ENCODE peak calls at places on chromosomes 6 and 20, in eight cellular contexts. S, E, W, K, P, F, R and V are unnamed samples. For H3K4me1, the result is how much of the 10 kb centered on the place peaks cover.

GRCh38 chr20:62120990-62121775 is 1.1 kb upstream of the LSM14B start:
- DNase-seq in S (peak), E (no peak), W (peak), K (no peak), P (no peak), F (no peak), R (no peak), V (peak)

GRCh38 chr20:38604873-38605303 is 3.3 kb downstream of the ARHGAP40 start:
- DNase-seq in S (no peak), E (peak), W (no peak), K (no peak), P (no peak), F (no peak), R (no peak), V (no peak)

GRCh38 chr6:43658161-43658560 is 13.3 kb downstream of the RSPH9 start:
- DNase-seq in S (no peak), E (no peak), W (no peak), K (no peak), P (no peak), F (no peak), R (no peak), V (no peak)

GRCh38 chr6:36917541-36918193 is 31.9 kb downstream of the C6orf89 start:
- DNase-seq in S (no peak), E (no peak), W (no peak), K (no peak), P (no peak), F (no peak), R (no peak), V (no peak)

GRCh38 chr6:127249619-127250018 is 17.0 kb upstream of the RNF146 start:
- DNase-seq in S (no peak), E (no peak), W (no peak), K (no peak), P (no peak), F (no peak), R (no peak), V (no peak)

GRCh38 chr6:1082040-1082935 is 229.6 kb upstream of the FOXQ1 start:
- DNase-seq in S (no peak), E (no peak), W (no peak), K (no peak), P (no peak), F (no peak), R (no peak), V (no peak)

GRCh38 chr20:24990810-24991252 is 1.7 kb downstream of the APMAP start:
- DNase-seq in S (no peak), E (peak), W (no peak), K (no peak), P (no peak), F (no peak), R (no peak), V (no peak)

GRCh38 chr6:4903751-4904370 is 100.0 kb downstream of the RPP40 start:
- DNase-seq in S (no peak), E (no peak), W (no peak), K (no peak), P (no peak), F (no peak), R (peak), V (no peak)

GRCh38 chr6:94535798-94536197 is 1041.5 kb upstream of the MANEA start:
- DNase-seq in S (no peak), E (no peak), W (no peak), K (no peak), P (no peak), F (no peak), R (no peak), V (no peak)

GRCh38 chr6:109455502-109456282 is at the start of gene MICAL1:
- DNase-seq in S (peak), E (peak), W (no peak), K (peak), P (peak), F (peak), R (peak), V (peak)

GRCh38 chr20:54044156-54044555 is 26.2 kb downstream of the BCAS1 start:
- DNase-seq in S (no peak), E (no peak), W (no peak), K (no peak), P (no peak), F (no peak), R (no peak), V (no peak)

GRCh38 chr20:19670829-19671228 is 87.2 kb upstream of the RIN2 start:
- DNase-seq in S (no peak), E (no peak), W (no peak), K (no peak), P (no peak), F (no peak), R (no peak), V (no peak)

GRCh38 chr6:13769655-13770053 is 44.7 kb downstream of the MCUR1 start:
- DNase-seq in S (peak), E (peak), W (no peak), K (no peak), P (no peak), F (no peak), R (peak), V (no peak)

GRCh38 chr6:168188974-168189678 is 110.1 kb upstream of the FRMD1 start:
- DNase-seq in S (no peak), E (peak), W (no peak), K (no peak), P (no peak), F (no peak), R (no peak), V (no peak)

GRCh38 chr20:59149678-59150504 is 13.7 kb upstream of the ZNF831 start:
- DNase-seq in S (no peak), E (no peak), W (no peak), K (no peak), P (no peak), F (no peak), R (no peak), V (peak)

GRCh38 chr20:62174021-62174804 is 8.6 kb upstream of the MTG2 start:
- DNase-seq in S (no peak), E (no peak), W (no peak), K (no peak), P (no peak), F (no peak), R (no peak), V (no peak)

GRCh38 chr6:41559655-41560439 is 13.7 kb downstream of the FOXP4 start:
- DNase-seq in S (no peak), E (no peak), W (no peak), K (no peak), P (no peak), F (no peak), R (no peak), V (no peak)
- H3K4me3 ChIP-seq in S (no peak), E (peak), W (peak), K (peak), P (peak), F (no peak), R (no peak), V (peak)

GRCh38 chr6:17917837-17918763 is 69.3 kb downstream of the KIF13A start:
- DNase-seq in S (no peak), E (no peak), W (no peak), K (no peak), P (no peak), F (no peak), R (no peak), V (no peak)

GRCh38 chr6:17923401-17923863 is 64.0 kb downstream of the KIF13A start:
- DNase-seq in S (no peak), E (no peak), W (no peak), K (no peak), P (no peak), F (no peak), R (no peak), V (no peak)

GRCh38 chr6:17914651-17915050 is 72.8 kb downstream of the KIF13A start:
- DNase-seq in S (no peak), E (no peak), W (no peak), K (no peak), P (no peak), F (no peak), R (no peak), V (no peak)

DNA sequence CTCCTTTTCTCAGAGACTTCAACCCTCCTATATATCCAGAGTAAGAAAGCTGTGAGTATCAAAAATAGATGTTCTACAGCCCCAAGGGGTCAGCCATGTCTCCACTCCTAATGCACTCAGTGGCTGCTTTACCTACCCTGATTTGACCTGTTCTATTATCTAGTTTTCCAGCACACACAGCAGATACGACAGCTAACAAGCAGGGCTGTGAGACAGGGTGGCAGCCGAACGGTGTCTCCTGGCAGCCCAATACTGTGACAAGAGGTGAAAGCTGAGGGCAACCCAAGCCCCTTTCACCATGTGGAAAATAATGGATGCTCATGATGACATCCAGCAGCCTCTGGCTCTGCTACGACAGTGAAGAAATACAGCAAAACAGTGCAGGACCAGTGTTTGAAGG is 67.9 kb downstream of the KIF13A start:
- DNase-seq in S (no peak), E (no peak), W (no peak), K (no peak), P (no peak), F (no peak), R (no peak), V (no peak)
- H3K4me1 ChIP-seq in S (under half), E (half or more), W (under half), K (under half), P (under half), F (under half), R (under half), V (under half)

GRCh38 chr20:294602-295001 is 2.8 kb upstream of the ZCCHC3 start:
- DNase-seq in S (peak), E (no peak), W (no peak), K (no peak), P (no peak), F (no peak), R (no peak), V (no peak)

GRCh38 chr20:289693-290080 is 863 bp downstream of the C20orf96 start:
- DNase-seq in S (no peak), E (no peak), W (no peak), K (no peak), P (no peak), F (no peak), R (no peak), V (no peak)

GRCh38 chr20:286508-286907 is 4.0 kb downstream of the C20orf96 start:
- DNase-seq in S (no peak), E (no peak), W (no peak), K (no peak), P (no peak), F (no peak), R (no peak), V (no peak)

GRCh38 chr20:290081-290831 is at the start of gene C20orf96:
- DNase-seq in S (peak), E (peak), W (peak), K (peak), P (peak), F (peak), R (peak), V (peak)

GRCh38 chr20:288956-289692 is 1.4 kb downstream of the C20orf96 start:
- DNase-seq in S (no peak), E (no peak), W (no peak), K (no peak), P (no peak), F (no peak), R (no peak), V (no peak)
- H3K4me3 ChIP-seq in S (no peak), E (no peak), W (peak), K (peak), P (no peak), F (no peak), R (peak), V (no peak)

DNA sequence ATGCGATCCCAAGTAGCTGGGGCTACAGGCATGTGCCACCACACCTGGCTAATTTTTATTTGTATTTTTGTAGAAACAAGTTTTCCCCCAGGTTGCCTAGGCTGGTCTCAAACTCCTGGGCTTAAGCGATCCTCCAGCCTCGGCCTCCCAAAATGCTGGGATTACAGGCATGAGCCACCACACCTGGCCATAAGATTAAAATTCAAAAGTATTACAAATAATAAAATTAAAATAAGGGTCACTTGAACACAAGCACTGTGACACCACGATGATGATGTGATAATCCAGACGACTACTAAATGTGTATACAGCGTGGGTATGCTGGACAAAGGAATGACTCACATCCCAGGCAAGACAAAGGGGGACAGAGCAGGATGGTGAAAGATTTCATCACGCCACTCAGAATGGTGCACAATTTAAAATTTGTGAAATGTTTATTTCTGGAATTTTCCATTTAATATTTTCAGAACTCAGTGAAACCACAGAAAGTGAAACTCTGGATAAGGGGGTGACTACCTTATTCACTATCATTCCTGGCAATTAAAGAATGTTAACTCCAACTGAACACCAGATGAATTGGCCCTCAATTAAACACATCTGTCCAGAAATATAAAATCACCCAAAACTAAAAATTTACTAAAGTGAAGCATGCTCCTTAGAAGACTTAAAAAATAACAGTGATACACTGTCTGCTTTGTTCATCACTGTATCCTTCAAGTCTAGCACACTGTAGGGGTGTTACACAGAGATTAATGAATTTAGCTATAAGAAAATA is 13.1 kb downstream of the B4GALT5 start:
- DNase-seq in S (no peak), E (no peak), W (no peak), K (no peak), P (no peak), F (no peak), R (no peak), V (no peak)
- H3K4me1 ChIP-seq in S (under half), E (half or more), W (half or more), K (half or more), P (under half), F (half or more), R (under half), V (under half)

DNA sequence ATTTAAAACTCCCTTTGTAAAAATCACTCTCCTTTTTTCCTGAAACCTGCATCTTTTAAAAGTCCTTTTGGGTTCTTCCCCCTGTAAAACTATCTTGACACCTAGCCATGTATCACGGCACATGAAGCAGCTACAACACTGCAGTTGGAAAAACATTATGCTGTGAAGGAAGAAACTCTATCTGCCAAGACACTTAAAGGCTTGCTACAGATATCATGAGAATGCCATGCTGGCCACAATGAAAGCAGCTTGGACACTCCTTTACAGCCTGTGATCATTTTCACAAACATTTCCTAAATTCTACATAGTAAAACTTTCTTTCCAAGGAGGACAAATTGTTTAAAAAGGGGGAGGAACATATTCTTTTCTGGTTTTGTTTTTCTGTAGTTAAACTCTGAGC is 31.8 kb downstream of the CNKSR3 start:
- DNase-seq in S (no peak), E (no peak), W (no peak), K (no peak), P (no peak), F (no peak), R (no peak), V (no peak)
- H3K4me3 ChIP-seq in S (peak), E (no peak), W (no peak), K (no peak), P (no peak), F (no peak), R (no peak), V (no peak)

GRCh38 chr20:43939762-43940121 is 25.1 kb downstream of the TOX2 start:
- DNase-seq in S (peak), E (no peak), W (no peak), K (no peak), P (no peak), F (no peak), R (no peak), V (no peak)
- H3K4me1 ChIP-seq in S (under half), E (under half), W (under half), K (under half), P (half or more), F (under half), R (half or more), V (under half)

GRCh38 chr20:11376998-11377397 is 540.7 kb upstream of the BTBD3 start:
- DNase-seq in S (no peak), E (no peak), W (no peak), K (no peak), P (no peak), F (no peak), R (no peak), V (no peak)

GRCh38 chr20:11377761-11378160 is 539.9 kb upstream of the BTBD3 start:
- DNase-seq in S (no peak), E (no peak), W (no peak), K (no peak), P (no peak), F (no peak), R (no peak), V (no peak)

GRCh38 chr20:11378252-11378651 is 539.4 kb upstream of the BTBD3 start:
- DNase-seq in S (no peak), E (no peak), W (no peak), K (no peak), P (no peak), F (no peak), R (no peak), V (no peak)

GRCh38 chr20:11380283-11380682 is 537.4 kb upstream of the BTBD3 start:
- DNase-seq in S (no peak), E (no peak), W (no peak), K (no peak), P (no peak), F (no peak), R (no peak), V (no peak)

DNA sequence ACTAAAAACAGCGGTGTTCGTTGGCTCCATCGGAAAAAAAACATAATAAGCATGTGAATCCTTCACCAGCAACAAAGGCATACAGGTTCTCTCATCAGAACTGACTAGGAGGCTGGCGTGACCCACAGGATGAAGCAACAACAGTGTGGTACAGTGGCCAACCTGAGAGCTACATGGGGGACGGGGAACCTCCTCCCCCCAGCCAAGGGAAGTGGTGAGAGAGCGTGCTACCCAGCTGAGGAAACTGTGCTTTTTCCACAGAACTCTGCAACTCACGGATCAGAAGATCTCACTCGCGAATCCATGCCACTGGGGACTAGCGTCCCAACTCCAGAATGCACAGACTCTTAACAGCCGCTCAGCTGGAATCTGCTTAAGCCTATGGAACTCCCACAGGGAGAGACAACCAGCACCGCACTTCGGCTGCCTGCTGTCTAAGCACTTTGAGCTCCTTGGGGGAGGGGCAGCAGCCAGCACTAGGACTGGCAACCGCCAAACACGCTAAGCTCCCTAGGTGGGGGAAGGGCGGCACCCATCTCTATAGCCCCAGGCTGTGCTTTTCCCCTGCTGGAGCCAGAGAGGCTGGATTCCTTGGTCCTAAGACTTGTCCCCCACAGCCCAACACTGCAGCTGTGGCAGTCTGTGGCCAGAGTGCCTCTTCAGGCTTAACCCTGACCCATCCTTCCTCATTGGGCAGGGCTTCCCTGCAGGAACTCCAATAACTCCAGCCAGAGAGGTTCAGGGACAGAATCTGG is 538.3 kb upstream of the BTBD3 start:
- DNase-seq in S (no peak), E (no peak), W (no peak), K (no peak), P (no peak), F (no peak), R (no peak), V (no peak)
- H3K4me3 ChIP-seq in S (no peak), E (no peak), W (no peak), K (no peak), P (no peak), F (no peak), R (no peak), V (no peak)

GRCh38 chr6:88728756-88729155 is 234.7 kb downstream of the RNGTT start:
- DNase-seq in S (no peak), E (no peak), W (no peak), K (no peak), P (no peak), F (no peak), R (no peak), V (no peak)
- H3K4me1 ChIP-seq in S (under half), E (under half), W (under half), K (under half), P (under half), F (under half), R (under half), V (under half)

GRCh38 chr6:151044465-151045441 is 179.3 kb downstream of the MTHFD1L start:
- DNase-seq in S (peak), E (peak), W (no peak), K (peak), P (no peak), F (peak), R (peak), V (no peak)
- H3K4me3 ChIP-seq in S (no peak), E (peak), W (no peak), K (peak), P (no peak), F (no peak), R (no peak), V (no peak)

DNA sequence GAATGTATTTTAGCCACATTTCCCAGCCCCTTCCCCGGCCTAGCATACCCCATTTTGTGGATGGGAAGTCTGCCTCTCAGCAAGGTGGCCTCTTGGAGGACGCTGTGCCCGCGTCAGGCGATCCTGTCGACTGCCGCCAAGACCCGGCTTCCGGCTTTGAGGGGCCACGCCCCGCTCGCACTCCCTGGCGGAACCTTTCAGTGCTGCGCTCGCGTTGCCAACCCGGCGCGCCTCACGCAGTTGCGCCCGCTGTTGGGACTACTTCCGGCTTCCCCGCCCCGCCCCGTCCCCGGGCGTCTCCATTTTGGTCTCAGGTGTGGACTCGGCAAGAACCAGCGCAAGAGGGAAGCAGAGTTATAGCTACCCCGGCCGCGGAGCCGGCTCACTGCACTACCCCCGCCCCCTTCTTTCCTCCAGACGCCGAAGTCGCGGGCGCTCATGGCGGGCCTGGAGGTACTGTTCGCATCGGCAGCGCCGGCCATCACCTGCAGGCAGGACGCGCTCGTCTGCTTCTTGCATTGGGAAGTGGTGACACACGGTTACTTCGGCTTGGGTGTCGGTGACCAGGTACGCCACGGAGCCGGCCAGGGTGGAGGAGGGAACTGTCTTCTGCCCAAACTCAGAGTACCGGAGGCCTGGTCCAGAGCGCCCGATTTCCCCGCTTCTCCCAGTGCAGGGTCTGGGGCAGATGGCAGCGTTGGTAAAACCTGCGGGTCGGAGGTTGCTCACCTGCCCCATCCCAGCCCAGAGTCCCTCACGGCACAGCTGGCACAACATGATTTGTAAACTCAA is at the start of gene PSMF1:
- DNase-seq in S (peak), E (peak), W (peak), K (peak), P (peak), F (peak), R (peak), V (peak)
- H3K4me1 ChIP-seq in S (under half), E (half or more), W (half or more), K (under half), P (under half), F (under half), R (under half), V (under half)